ENCODE peak calls at places on chromosomes 12 and 14, in four cellular contexts. One of them, this sample, is unnamed.

GRCh38 chr14:99415496-99416281 is 65.0 kb downstream of the SETD3 start:
- DNase-seq in stomach: peak; percentile 50
- DNase-seq in aorta: no peak
- DNase-seq in cardiac muscle cell: peak; percentile 89
- DNase-seq in this sample: peak; percentile 76

GRCh38 chr14:54686219-54686870 is 119.4 kb downstream of the SAMD4A start:
- DNase-seq in aorta: peak; percentile 82
- DNase-seq in stomach: no peak
- DNase-seq in cardiac muscle cell: no peak
- DNase-seq in this sample: no peak

GRCh38 chr14:100554082-100554677 is 33.0 kb downstream of the BEGAIN start:
- DNase-seq in stomach: peak; percentile 62
- DNase-seq in aorta: peak; percentile 84
- DNase-seq in cardiac muscle cell: no peak
- DNase-seq in this sample: no peak

GRCh38 chr12:5534800-5535199 is 102.9 kb downstream of the NTF3 start:
- DNase-seq in aorta: no peak
- DNase-seq in stomach: no peak
- DNase-seq in cardiac muscle cell: no peak
- DNase-seq in this sample: no peak

GRCh38 chr14:45610303-45610702 is 357.3 kb upstream of the MIS18BP1 start:
- DNase-seq in aorta: no peak
- DNase-seq in stomach: no peak
- DNase-seq in cardiac muscle cell: peak; percentile 24
- DNase-seq in this sample: no peak

GRCh38 chr14:87305345-87305744 is 687.6 kb downstream of the GALC start:
- DNase-seq in stomach: no peak
- DNase-seq in aorta: no peak
- DNase-seq in cardiac muscle cell: no peak
- DNase-seq in this sample: no peak

GRCh38 chr14:105913861-105914260 is 387.5 kb downstream of the TMEM121 start:
- DNase-seq in stomach: no peak
- DNase-seq in cardiac muscle cell: no peak
- DNase-seq in aorta: peak; percentile 37
- DNase-seq in this sample: no peak

GRCh38 chr14:34012369-34012768 is 61.5 kb upstream of the EGLN3 start:
- DNase-seq in stomach: no peak
- DNase-seq in cardiac muscle cell: no peak
- DNase-seq in aorta: no peak
- DNase-seq in this sample: no peak

GRCh38 chr14:91170504-91171121 is 56.7 kb downstream of the DGLUCY start:
- DNase-seq in stomach: peak; percentile 50
- DNase-seq in aorta: no peak
- DNase-seq in cardiac muscle cell: no peak
- DNase-seq in this sample: no peak

GRCh38 chr12:9260931-9261330 is 52.7 kb upstream of the PZP start:
- DNase-seq in stomach: no peak
- DNase-seq in cardiac muscle cell: no peak
- DNase-seq in aorta: no peak
- DNase-seq in this sample: no peak

GRCh38 chr12:120810021-120810420 is 84.4 kb downstream of the ACADS start:
- DNase-seq in stomach: no peak
- DNase-seq in aorta: no peak
- DNase-seq in cardiac muscle cell: no peak
- DNase-seq in this sample: no peak

GRCh38 chr14:65092340-65092739 is 10.0 kb downstream of the MAX start:
- DNase-seq in cardiac muscle cell: no peak
- DNase-seq in stomach: no peak
- DNase-seq in aorta: no peak
- DNase-seq in this sample: no peak

GRCh38 chr14:66746316-66747006 is 238.5 kb downstream of the GPHN start:
- DNase-seq in stomach: no peak
- DNase-seq in cardiac muscle cell: peak; percentile 57
- DNase-seq in aorta: no peak
- DNase-seq in this sample: peak; percentile 45

GRCh38 chr12:23004473-23005020 is 379.6 kb downstream of the ETNK1 start:
- DNase-seq in aorta: no peak
- DNase-seq in stomach: no peak
- DNase-seq in cardiac muscle cell: no peak
- DNase-seq in this sample: no peak

GRCh38 chr12:102480401-102480800 is at the start of gene IGF1:
- DNase-seq in stomach: no peak
- DNase-seq in aorta: no peak
- DNase-seq in cardiac muscle cell: no peak
- DNase-seq in this sample: no peak

GRCh38 chr14:99590746-99591555 is 13.1 kb downstream of the CCDC85C start:
- DNase-seq in cardiac muscle cell: no peak
- DNase-seq in aorta: no peak
- DNase-seq in stomach: no peak
- DNase-seq in this sample: no peak

GRCh38 chr12:112839386-112839972 is 47.9 kb downstream of the RPH3A start:
- DNase-seq in cardiac muscle cell: peak; percentile 31
- DNase-seq in stomach: no peak
- DNase-seq in aorta: no peak
- DNase-seq in this sample: no peak

GRCh38 chr12:50888666-50889065 is 45.9 kb downstream of the TMPRSS12 start:
- DNase-seq in cardiac muscle cell: no peak
- DNase-seq in stomach: no peak
- DNase-seq in aorta: no peak
- DNase-seq in this sample: no peak

DNA sequence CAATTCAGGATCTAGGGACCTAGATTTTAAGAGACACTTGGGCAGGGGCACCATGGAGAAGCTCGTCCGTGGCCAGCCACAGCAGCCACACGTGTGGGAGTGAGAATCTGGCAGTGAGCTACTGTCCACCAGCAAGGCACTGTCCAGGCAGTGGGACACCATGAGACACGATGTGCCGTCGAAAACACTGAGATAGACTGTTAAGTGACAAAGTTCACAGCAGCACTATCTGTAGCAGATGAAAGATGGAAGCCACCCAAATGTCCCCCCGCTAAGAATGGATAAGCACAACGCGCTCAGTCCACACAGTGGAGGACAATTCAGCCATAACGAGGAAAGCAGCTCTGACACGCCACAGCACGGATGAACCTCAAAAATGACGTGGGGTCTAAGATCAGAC is 19.7 kb downstream of the RILPL1 start:
- DNase-seq in cardiac muscle cell: no peak
- DNase-seq in stomach: no peak
- DNase-seq in aorta: no peak
- DNase-seq in this sample: no peak
- H3K4me1 ChIP-seq in cardiac muscle cell: no peaks in the 10 kb centered on the region
- H3K4me1 ChIP-seq in stomach: no peaks in the 10 kb centered on the region
- H3K4me1 ChIP-seq in aorta: no peaks in the 10 kb centered on the region
- H3K4me1 ChIP-seq in this sample: no peaks in the 10 kb centered on the region

DNA sequence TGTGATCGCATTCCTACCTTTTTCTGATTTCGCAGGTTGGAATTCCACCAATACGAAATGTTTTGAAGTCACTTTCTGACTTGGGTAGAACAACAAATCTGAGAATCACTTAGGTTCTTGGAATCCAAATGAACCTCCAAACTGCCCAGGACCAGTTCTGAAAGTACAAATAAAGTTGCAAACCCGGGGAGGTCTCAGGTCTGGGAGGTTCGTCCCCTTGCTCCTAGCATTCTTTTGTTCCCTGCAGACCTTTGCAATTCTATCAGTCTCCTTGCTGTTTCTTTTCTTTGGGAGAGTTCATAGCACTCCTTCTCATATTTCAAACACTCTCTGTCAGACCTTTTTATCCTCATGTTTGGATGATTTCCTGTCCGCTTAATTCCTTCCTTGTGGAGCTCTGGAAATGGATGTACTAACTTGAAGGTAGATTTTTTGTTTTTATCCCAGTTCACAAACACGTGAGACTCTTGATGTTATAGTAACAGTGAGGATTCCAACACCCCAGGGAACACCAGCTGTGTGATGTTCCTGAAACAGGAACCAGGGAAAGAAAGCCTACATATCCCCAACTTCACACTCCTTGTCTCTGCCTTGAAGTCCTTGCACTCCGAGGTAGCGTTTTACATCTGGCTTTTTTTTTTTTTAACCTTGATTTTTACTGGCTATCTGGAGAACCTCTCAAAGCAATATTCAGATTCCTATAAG is 70.6 kb downstream of the TMEM132C start:
- DNase-seq in cardiac muscle cell: no peak
- DNase-seq in aorta: no peak
- DNase-seq in stomach: no peak
- DNase-seq in this sample: no peak
- H3K4me3 ChIP-seq in cardiac muscle cell: no peak overlapping the region
- H3K4me3 ChIP-seq in aorta: no peak overlapping the region
- H3K4me3 ChIP-seq in stomach: no peak overlapping the region
- H3K4me3 ChIP-seq in this sample: no peak overlapping the region

GRCh38 chr14:52011557-52011956 is 22.2 kb downstream of the RTRAF start:
- DNase-seq in stomach: no peak
- DNase-seq in cardiac muscle cell: no peak
- DNase-seq in aorta: no peak
- DNase-seq in this sample: no peak
- H3K27ac ChIP-seq in stomach: no peak overlapping the region
- H3K27ac ChIP-seq in cardiac muscle cell: peak overlapping the region; percentile 94
- H3K27ac ChIP-seq in aorta: no peak overlapping the region
- H3K27ac ChIP-seq in this sample: no peak overlapping the region

GRCh38 chr12:46676797-46677520 is 148.8 kb downstream of the SLC38A4 start:
- DNase-seq in aorta: no peak
- DNase-seq in cardiac muscle cell: no peak
- DNase-seq in stomach: no peak
- DNase-seq in this sample: no peak
- H3K4me1 ChIP-seq in aorta: no peaks in the 10 kb centered on the region
- H3K4me1 ChIP-seq in cardiac muscle cell: no peaks in the 10 kb centered on the region
- H3K4me1 ChIP-seq in stomach: no peaks in the 10 kb centered on the region
- H3K4me1 ChIP-seq in this sample: peaks cover 4% of the 10 kb centered on the region

This sample was measured in body of pancreas.